ENCODE peak calls at places on chromosomes 4 and X, in five cellular contexts. G is HFFc6, Y is AG09309, J is caudate nucleus, O is stomach. T is an unnamed sample.
A peak's percentile ranks its signal among the peaks of the same experiment; 100 is the strongest.

GRCh38 chr4:142036795-142037583 is 400.6 kb downstream of the IL15 start:
- DNase-seq in G (peak; percentile 51), Y (no peak), J (no peak), O (no peak), T (peak; percentile 11)

GRCh38 chrX:1358793-1359476 is 22.4 kb downstream of the IL3RA start:
- DNase-seq in G (no peak), Y (no peak), J (no peak), O (no peak), T (no peak)

GRCh38 chrX:13876652-13877051 is 59.8 kb upstream of the GPM6B start:
- DNase-seq in G (no peak), Y (no peak), J (no peak), O (no peak), T (no peak)

GRCh38 chr4:151887151-151887815 is 126.5 kb upstream of the GATB start:
- DNase-seq in G (peak; percentile 85), Y (no peak), J (no peak), O (no peak), T (no peak)

GRCh38 chrX:41144873-41145272 is 59.6 kb downstream of the USP9X start:
- DNase-seq in G (no peak), Y (no peak), J (no peak), O (no peak), T (no peak)

GRCh38 chr4:140867338-140867737 is 111.2 kb upstream of the TBC1D9 start:
- DNase-seq in G (no peak), Y (no peak), J (no peak), O (no peak), T (no peak)

GRCh38 chrX:24468245-24468644 is 3.2 kb downstream of the PDK3 start:
- DNase-seq in G (no peak), Y (no peak), J (no peak), O (no peak), T (no peak)

GRCh38 chrX:39802354-39802753 is 295.4 kb downstream of the BCOR start:
- DNase-seq in G (no peak), Y (no peak), J (no peak), O (no peak), T (no peak)

GRCh38 chr4:6270691-6271121 is 1.1 kb downstream of the WFS1 start:
- DNase-seq in G (no peak), Y (no peak), J (no peak), O (no peak), T (peak; percentile 47)

GRCh38 chrX:106397788-106398538 is 213.8 kb upstream of the RADX start:
- DNase-seq in G (no peak), Y (no peak), J (no peak), O (no peak), T (no peak)

GRCh38 chrX:23554304-23554703 is 113.0 kb upstream of the PRDX4 start:
- DNase-seq in G (peak; percentile 21), Y (peak; percentile 7), J (no peak), O (no peak), T (peak; percentile 26)

GRCh38 chrX:79107891-79108718 is 36.4 kb upstream of the GPR174 start:
- DNase-seq in G (no peak), Y (no peak), J (no peak), O (no peak), T (peak; percentile 3)